ENCODE peak calls at places on chromosome 15, in eight cellular contexts. L is RWPE2, T is right atrium auricular region, C is psoas muscle, K is dorsolateral prefrontal cortex, A is uterus, O is fibroblast of pulmonary artery, F is GM23338. B is an unnamed sample.

GRCh38 chr15:61748529-61748928 is 311.7 kb downstream of the VPS13C start:
- DNase-seq in T (no peak), L (no peak), O (no peak), K (no peak), F (no peak), C (no peak), A (no peak), B (no peak)

GRCh38 chr15:76146808-76147207 is 87.0 kb downstream of the TMEM266 start:
- DNase-seq in K (no peak), L (no peak), O (no peak), C (no peak), F (no peak), T (no peak), A (no peak), B (no peak)

GRCh38 chr15:56837281-56837680 is 81.2 kb upstream of the TCF12 start:
- DNase-seq in L (no peak), A (no peak), K (no peak), O (peak; percentile 59), F (no peak), C (no peak), T (no peak), B (peak; percentile 46)

GRCh38 chr15:100022426-100022825 is 289.2 kb upstream of the LYSMD4 start:
- DNase-seq in L (no peak), O (no peak), F (no peak), C (no peak), T (no peak), A (no peak), K (no peak), B (no peak)

GRCh38 chr15:45903283-45903682 is 268.5 kb downstream of the SQOR start:
- DNase-seq in L (no peak), F (no peak), C (no peak), O (peak; percentile 49), T (no peak), A (no peak), K (no peak), B (no peak)

GRCh38 chr15:85589873-85590272 is 204.9 kb downstream of the KLHL25 start:
- DNase-seq in K (no peak), O (peak; percentile 66), F (no peak), C (no peak), T (no peak), L (no peak), A (no peak), B (peak; percentile 67)

GRCh38 chr15:84946772-84947489 is 34.7 kb upstream of the PDE8A start:
- DNase-seq in K (no peak), T (no peak), L (no peak), A (no peak), F (no peak), C (no peak), O (no peak), B (no peak)

GRCh38 chr15:28974142-28974541 is 88.4 kb downstream of the APBA2 start:
- DNase-seq in T (no peak), F (no peak), C (no peak), L (no peak), O (no peak), K (no peak), A (no peak), B (no peak)

GRCh38 chr15:98850991-98851776 is 156.4 kb downstream of the PGPEP1L start:
- DNase-seq in C (peak; percentile 70), T (peak; percentile 84), F (peak; percentile 91), A (peak; percentile 78), O (peak; percentile 80), K (peak; percentile 79), L (peak; percentile 89), B (peak; percentile 83)

GRCh38 chr15:71237456-71238188 is 122.4 kb downstream of the THSD4 start:
- DNase-seq in C (peak; percentile 26), F (no peak), A (peak; percentile 94), T (peak; percentile 79), L (peak; percentile 95), K (peak; percentile 55), O (peak; percentile 97), B (peak; percentile 97)

GRCh38 chr15:59165726-59166125 is 40.9 kb upstream of the LDHAL6B start:
- DNase-seq in O (peak; percentile 23), L (peak; percentile 77), F (no peak), A (peak; percentile 25), K (no peak), C (no peak), T (no peak), B (peak; percentile 57)

GRCh38 chr15:27535445-27536129 is 563.5 kb downstream of the OCA2 start:
- DNase-seq in K (no peak), O (no peak), T (no peak), C (no peak), A (no peak), F (peak; percentile 12), L (no peak), B (no peak)

GRCh38 chr15:56918046-56918906 is at the start of gene TCF12:
- DNase-seq in C (peak; percentile 96), A (peak; percentile 93), O (peak; percentile 98), F (peak; percentile 98), T (peak; percentile 88), L (peak; percentile 97), K (peak; percentile 91), B (peak; percentile 98)

GRCh38 chr15:85282504-85283115 is 97.8 kb upstream of the AKAP13 start:
- DNase-seq in L (no peak), O (peak; percentile 10), T (peak; percentile 23), K (peak; percentile 17), A (no peak), C (peak; percentile 42), F (no peak), B (peak; percentile 17)

GRCh38 chr15:48437178-48437577 is 105.9 kb downstream of the DUT start:
- DNase-seq in A (no peak), C (no peak), K (no peak), O (peak; percentile 60), L (no peak), T (no peak), F (no peak), B (peak; percentile 37)

GRCh38 chr15:71250936-71251468 is 135.7 kb downstream of the THSD4 start:
- DNase-seq in T (no peak), O (peak; percentile 27), F (no peak), C (no peak), L (no peak), K (no peak), A (no peak), B (peak; percentile 45)

GRCh38 chr15:98043160-98044059 is 82.9 kb downstream of the ARRDC4 start:
- DNase-seq in C (no peak), L (no peak), T (peak; percentile 38), A (no peak), K (peak; percentile 4), O (no peak), F (no peak), B (no peak)

GRCh38 chr15:81863157-81863556 is 182.7 kb downstream of the MEX3B start:
- DNase-seq in O (no peak), T (no peak), K (no peak), L (no peak), F (no peak), C (no peak), A (no peak), B (peak; percentile 48)

GRCh38 chr15:77370580-77370979 is 49.3 kb downstream of the PEAK1 start:
- DNase-seq in T (no peak), C (no peak), O (peak; percentile 13), K (no peak), A (no peak), L (no peak), F (no peak), B (peak; percentile 21)

GRCh38 chr15:42273900-42274692 is 863 bp upstream of the TMEM87A start:
- DNase-seq in C (peak; percentile 57), A (peak; percentile 53), T (peak; percentile 80), F (peak; percentile 34), K (peak; percentile 22), O (peak; percentile 59), L (peak; percentile 83), B (peak; percentile 66)

GRCh38 chr15:42272768-42273098 is 268 bp upstream of the GANC start:
- DNase-seq in A (no peak), F (peak; percentile 3), C (no peak), O (no peak), L (no peak), T (no peak), K (no peak), B (no peak)

GRCh38 chr15:42270551-42270950 is 2.5 kb upstream of the GANC start:
- DNase-seq in T (no peak), A (no peak), C (no peak), K (no peak), L (no peak), O (no peak), F (no peak), B (no peak)

GRCh38 chr15:42273099-42273899 is at the start of the genes GANC and TMEM87A:
- DNase-seq in K (peak; percentile 97), A (peak; percentile 97), L (peak; percentile 100), C (peak; percentile 97), F (peak; percentile 99), O (peak; percentile 99), T (peak; percentile 97), B (peak; percentile 99)

DNA sequence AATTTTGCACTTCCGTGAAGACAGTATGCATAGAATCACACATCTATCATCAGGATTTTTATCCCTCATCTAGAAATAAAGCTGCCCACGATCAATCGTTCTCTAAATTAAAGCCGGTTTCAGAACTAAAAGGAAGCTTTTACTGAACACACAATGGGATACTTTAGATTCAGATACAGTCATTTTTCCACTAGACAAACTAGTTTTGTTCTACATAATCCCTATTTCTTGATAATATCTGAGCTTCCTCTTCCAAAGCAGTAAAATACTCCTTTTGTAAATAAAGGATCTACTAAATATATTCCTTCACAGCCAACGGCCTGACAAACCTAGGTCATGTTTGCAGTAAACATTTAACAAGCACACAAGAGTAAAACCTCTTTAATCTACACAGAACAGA is 2.0 kb upstream of the GANC start:
- DNase-seq in C (no peak), L (no peak), K (no peak), F (no peak), T (no peak), O (no peak), A (no peak), B (no peak)
- H3K4me3 ChIP-seq in C (peak overlapping the region; percentile 73), L (peak overlapping the region; percentile 5), K (peak overlapping the region; percentile 80), F (no peak overlapping the region), T (no peak overlapping the region), O (peak overlapping the region; percentile 96), A (no peak overlapping the region), B (no peak overlapping the region)

DNA sequence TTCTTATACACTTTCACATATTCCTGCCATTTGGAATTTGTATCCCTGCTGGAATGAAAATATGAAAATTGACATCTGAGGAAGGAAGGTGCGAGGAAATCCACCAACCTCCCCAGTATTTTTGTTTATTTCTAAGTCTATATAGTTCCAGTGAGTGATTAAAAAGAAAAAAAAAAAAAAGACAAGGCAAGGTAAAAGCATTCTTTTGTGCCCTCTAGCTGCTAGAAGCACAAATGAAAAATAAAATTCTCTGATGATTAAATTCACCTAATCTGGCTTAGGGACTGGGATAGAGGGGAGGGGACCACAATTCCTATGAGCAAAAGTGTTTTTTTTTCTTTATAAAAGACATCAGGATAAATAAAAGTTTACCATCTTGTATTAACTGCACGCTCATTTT is 370.9 kb downstream of the NR2F2 start:
- DNase-seq in C (no peak), K (no peak), A (no peak), O (no peak), F (no peak), T (no peak), L (no peak), B (peak; percentile 10)
- TF ChIP-seq CTCF in C (no peak), K (no peak), A (no peak), O (no peak), F (no peak), T (no peak), L (peak; percentile 34), B (peak; percentile 34)

GRCh38 chr15:63535689-63536088 is 31.3 kb downstream of the USP3 start:
- DNase-seq in C (no peak), O (no peak), A (no peak), K (no peak), L (no peak), F (no peak), T (no peak), B (no peak)
- H3K4me3 ChIP-seq in C (no peak overlapping the region), O (no peak overlapping the region), A (no peak overlapping the region), K (no peak overlapping the region), L (no peak overlapping the region), F (no peak overlapping the region), T (no peak overlapping the region), B (no peak overlapping the region)

GRCh38 chr15:73015493-73015892 is 36.8 kb upstream of the NEO1 start:
- DNase-seq in O (no peak), F (peak; percentile 32), L (no peak), A (no peak), C (no peak), T (no peak), K (no peak), B (no peak)
- TF ChIP-seq CTCF in O (no peak), F (peak; percentile 48), L (no peak), A (no peak), C (no peak), T (no peak), K (no peak), B (no peak)